ENCODE peak calls at places on chromosome 21, in four cellular contexts. S is HCT116, E is breast epithelium, J is ovary. Y is an unnamed sample.

GRCh38 chr21:39874759-39875158 is 7.5 kb downstream of the PCP4 start:
- DNase-seq in J (no peak), S (no peak), E (no peak), Y (no peak)

GRCh38 chr21:23968008-23968407 is 1639.3 kb downstream of the MRPL39 start:
- DNase-seq in E (no peak), J (no peak), S (no peak), Y (no peak)

GRCh38 chr21:16193758-16194606 is 464.2 kb downstream of the USP25 start:
- DNase-seq in E (peak; percentile 24), J (peak; percentile 60), S (no peak), Y (peak; percentile 71)

GRCh38 chr21:25934130-25934529 is 199.4 kb downstream of the GABPA start:
- DNase-seq in J (no peak), E (no peak), S (no peak), Y (no peak)

GRCh38 chr21:29115899-29116298 is 14.5 kb upstream of the MAP3K7CL start:
- DNase-seq in E (no peak), J (no peak), S (no peak), Y (no peak)

GRCh38 chr21:45511661-45512431 is 30.4 kb downstream of the SLC19A1 start:
- DNase-seq in S (no peak), E (no peak), J (peak; percentile 36), Y (no peak)

GRCh38 chr21:38938343-38938742 is 132.6 kb downstream of the ETS2 start:
- DNase-seq in E (no peak), J (no peak), S (no peak), Y (no peak)

GRCh38 chr21:31744162-31744800 is 12.4 kb upstream of the SCAF4 start:
- DNase-seq in E (no peak), S (no peak), J (no peak), Y (no peak)

GRCh38 chr21:24179110-24179509 is 1428.2 kb downstream of the MRPL39 start:
- DNase-seq in S (no peak), J (no peak), E (no peak), Y (no peak)

DNA sequence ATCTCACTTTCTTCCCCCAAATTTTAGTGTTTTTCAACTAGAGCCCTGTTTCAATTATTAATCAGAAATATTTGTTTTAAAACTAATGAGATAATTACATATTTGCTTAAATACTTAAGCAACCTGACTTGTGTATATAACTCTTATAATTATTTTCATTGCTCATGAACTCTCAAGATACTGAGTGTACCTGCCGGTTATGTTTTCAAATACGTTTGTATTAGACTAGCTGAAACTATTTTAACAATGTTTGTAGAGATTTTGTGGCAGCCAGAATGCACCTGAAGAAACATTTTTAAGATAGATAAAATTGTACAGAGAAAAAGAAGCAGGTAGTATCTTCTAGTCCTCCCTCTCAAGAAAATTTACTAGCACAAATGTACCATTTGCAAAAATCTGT is 140.6 kb upstream of the CXADR start:
- DNase-seq in E (no peak), S (no peak), J (no peak), Y (no peak)
- H3K27ac ChIP-seq in E (no peak overlapping the region), S (no peak overlapping the region), J (no peak overlapping the region), Y (peak overlapping the region; percentile 7)

GRCh38 chr21:28016571-28016970 is 976.1 kb downstream of the LTN1 start:
- DNase-seq in S (no peak), E (no peak), J (no peak), Y (no peak)

GRCh38 chr21:28018213-28018612 is 974.5 kb downstream of the LTN1 start:
- DNase-seq in J (no peak), S (no peak), E (no peak), Y (no peak)

DNA sequence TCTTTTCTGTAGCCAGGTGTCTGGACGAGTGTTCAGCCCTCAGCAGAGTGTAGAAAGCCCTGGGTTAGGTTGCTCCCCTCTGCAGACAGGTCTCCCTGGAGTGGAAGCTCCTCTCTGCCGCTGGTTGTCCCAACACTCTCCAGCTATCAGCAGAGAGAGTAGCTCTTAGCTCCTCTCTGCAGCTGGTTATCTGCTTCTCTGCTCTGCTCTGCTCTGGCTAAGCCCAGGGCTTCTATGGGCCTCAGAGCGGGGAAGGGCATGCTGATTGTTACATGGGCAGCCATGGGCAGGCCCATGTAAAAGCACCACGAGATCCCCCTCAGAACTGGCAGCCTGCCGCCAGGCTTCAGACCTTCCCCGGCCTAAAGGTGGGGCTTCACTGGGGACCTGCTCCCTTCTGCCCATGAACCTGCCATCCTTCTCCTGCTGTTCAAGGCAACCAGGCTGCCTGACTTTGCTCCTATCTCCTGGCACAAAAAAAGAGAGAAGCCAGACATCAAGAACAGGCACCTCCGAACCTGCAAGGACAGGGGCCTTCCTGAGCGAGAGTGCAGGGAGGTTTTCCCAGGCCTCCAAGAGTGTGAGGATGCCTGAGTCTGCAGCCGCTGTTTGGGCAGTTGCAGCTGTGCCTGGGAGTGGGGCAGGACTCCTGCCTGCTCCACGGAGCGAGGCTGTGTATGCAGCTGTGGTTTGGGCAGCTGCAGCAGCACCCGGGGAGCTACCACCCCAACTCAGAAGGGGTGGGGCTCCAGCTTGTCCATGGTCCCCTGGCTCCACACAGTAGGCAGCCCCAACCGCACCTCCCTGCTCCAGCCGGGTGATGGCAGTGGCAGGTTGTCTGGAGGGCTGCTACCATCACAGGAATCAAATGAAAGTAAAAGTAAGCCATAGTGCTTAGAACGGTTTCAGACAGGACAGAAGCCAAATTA is 973.7 kb downstream of the LTN1 start:
- DNase-seq in E (no peak), J (no peak), S (no peak), Y (no peak)
- TF ChIP-seq CTCF in E (no peak), J (no peak), S (no peak), Y (no peak)

GRCh38 chr21:41932191-41932575 is 21.6 kb downstream of the C2CD2 start:
- DNase-seq in E (no peak), S (peak; percentile 84), J (peak; percentile 53), Y (peak; percentile 95)
- H3K4me1 ChIP-seq in E (no peaks in the 10 kb centered on the region), S (peaks cover 40% of the 10 kb centered on the region), J (peaks cover 21% of the 10 kb centered on the region), Y (peaks cover 28% of the 10 kb centered on the region)

DNA sequence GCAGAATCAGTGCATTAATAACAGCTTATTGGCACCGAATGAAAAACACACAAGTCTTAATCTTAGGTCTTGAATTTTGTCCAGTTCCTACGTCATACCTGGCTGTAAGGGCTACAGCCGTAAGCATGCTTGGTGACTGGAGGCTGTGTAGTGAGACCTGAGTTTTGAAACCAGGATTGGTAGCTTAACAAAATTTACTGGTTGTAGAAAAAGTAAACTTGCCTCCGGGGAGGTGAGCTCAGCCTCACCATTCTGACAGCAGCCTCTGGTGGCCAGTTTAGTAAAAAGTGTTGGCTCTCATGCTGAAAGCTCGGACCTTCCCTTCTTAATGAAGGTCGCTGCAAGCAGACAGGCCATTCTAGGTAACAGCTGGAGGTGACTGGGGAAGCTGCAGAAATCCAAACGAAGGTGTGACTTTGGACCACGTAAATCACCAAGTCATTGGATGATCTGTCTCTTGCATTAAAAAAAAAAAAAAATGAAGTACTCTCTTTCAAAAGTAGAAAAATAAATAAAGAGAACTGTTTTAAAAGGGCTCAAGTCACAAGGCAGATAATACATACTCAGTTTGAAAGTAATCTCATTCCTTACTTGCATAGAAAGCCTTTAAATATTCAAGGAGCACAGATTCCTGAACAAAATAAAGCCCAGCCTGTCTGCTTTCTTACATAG is 48.8 kb downstream of the HLCS start:
- DNase-seq in E (no peak), S (no peak), J (no peak), Y (peak; percentile 50)
- H3K27ac ChIP-seq in E (no peak overlapping the region), S (no peak overlapping the region), J (no peak overlapping the region), Y (no peak overlapping the region)

Y was measured in foreskin keratinocyte.